ENCODE peak calls at places on chromosome 20, in four cellular contexts. One of them, this sample, is unnamed.

GRCh38 chr20:8635837-8636236 is 433.1 kb upstream of the PLCB4 start:
- DNase-seq in HepG2: no peak
- DNase-seq in GM12878: no peak
- DNase-seq in SK-N-SH: no peak
- DNase-seq in this sample: no peak

GRCh38 chr20:32285621-32286334 is 8.3 kb downstream of the KIF3B start:
- DNase-seq in SK-N-SH: no peak
- DNase-seq in GM12878: peak
- DNase-seq in HepG2: no peak
- DNase-seq in this sample: no peak

GRCh38 chr20:45470262-45470931 is 844 bp downstream of the WFDC2 start:
- DNase-seq in HepG2: no peak
- DNase-seq in SK-N-SH: peak
- DNase-seq in GM12878: no peak
- DNase-seq in this sample: no peak

GRCh38 chr20:24160563-24161355 is 172.2 kb upstream of the GGTLC1 start:
- DNase-seq in HepG2: peak
- DNase-seq in SK-N-SH: peak
- DNase-seq in GM12878: no peak
- DNase-seq in this sample: peak

GRCh38 chr20:16284385-16285100 is 288.7 kb downstream of the KIF16B start:
- DNase-seq in GM12878: no peak
- DNase-seq in HepG2: no peak
- DNase-seq in SK-N-SH: no peak
- DNase-seq in this sample: no peak

GRCh38 chr20:16624106-16624505 is 50.9 kb upstream of the KIF16B start:
- DNase-seq in GM12878: no peak
- DNase-seq in SK-N-SH: no peak
- DNase-seq in HepG2: peak
- DNase-seq in this sample: peak

GRCh38 chr20:38075161-38075998 is 41.8 kb downstream of the RPRD1B start:
- DNase-seq in SK-N-SH: no peak
- DNase-seq in HepG2: peak
- DNase-seq in GM12878: no peak
- DNase-seq in this sample: no peak

GRCh38 chr20:8309638-8310037 is 177.6 kb downstream of the PLCB1 start:
- DNase-seq in GM12878: no peak
- DNase-seq in SK-N-SH: no peak
- DNase-seq in HepG2: no peak
- DNase-seq in this sample: no peak

GRCh38 chr20:44398303-44398702 is 42.8 kb downstream of the HNF4A start:
- DNase-seq in HepG2: no peak
- DNase-seq in GM12878: no peak
- DNase-seq in SK-N-SH: no peak
- DNase-seq in this sample: peak

GRCh38 chr20:4944518-4944917 is 56.8 kb downstream of the SLC23A2 start:
- DNase-seq in SK-N-SH: no peak
- DNase-seq in GM12878: no peak
- DNase-seq in HepG2: no peak
- DNase-seq in this sample: no peak

GRCh38 chr20:37704955-37705354 is 11.1 kb downstream of the CTNNBL1 start:
- DNase-seq in GM12878: no peak
- DNase-seq in HepG2: peak
- DNase-seq in SK-N-SH: no peak
- DNase-seq in this sample: no peak

GRCh38 chr20:4192378-4193048 is 177.2 kb upstream of the RNF24 start:
- DNase-seq in GM12878: no peak
- DNase-seq in SK-N-SH: no peak
- DNase-seq in HepG2: no peak
- DNase-seq in this sample: peak

GRCh38 chr20:46099491-46100287 is 9.9 kb upstream of the NCOA5 start:
- DNase-seq in SK-N-SH: no peak
- DNase-seq in HepG2: no peak
- DNase-seq in GM12878: no peak
- DNase-seq in this sample: no peak

GRCh38 chr20:5331340-5331739 is 14.6 kb upstream of the PROKR2 start:
- DNase-seq in GM12878: no peak
- DNase-seq in SK-N-SH: no peak
- DNase-seq in HepG2: no peak
- DNase-seq in this sample: no peak

GRCh38 chr20:11845311-11845710 is 72.4 kb upstream of the BTBD3 start:
- DNase-seq in SK-N-SH: no peak
- DNase-seq in GM12878: no peak
- DNase-seq in HepG2: no peak
- DNase-seq in this sample: no peak

GRCh38 chr20:48673485-48673884 is 154.3 kb downstream of the PREX1 start:
- DNase-seq in HepG2: no peak
- DNase-seq in GM12878: no peak
- DNase-seq in SK-N-SH: no peak
- DNase-seq in this sample: no peak

GRCh38 chr20:55052464-55052863 is 577.1 kb downstream of the DOK5 start:
- DNase-seq in GM12878: no peak
- DNase-seq in HepG2: no peak
- DNase-seq in SK-N-SH: no peak
- DNase-seq in this sample: no peak

GRCh38 chr20:34179636-34180360 is 61.4 kb upstream of the ASIP start:
- DNase-seq in HepG2: no peak
- DNase-seq in SK-N-SH: no peak
- DNase-seq in GM12878: no peak
- DNase-seq in this sample: peak

GRCh38 chr20:4815618-4816017 is 93.9 kb downstream of the PRND start:
- DNase-seq in HepG2: no peak
- DNase-seq in GM12878: no peak
- DNase-seq in SK-N-SH: no peak
- DNase-seq in this sample: no peak

GRCh38 chr20:15065794-15066193 is 728.4 kb upstream of the FLRT3 start:
- DNase-seq in SK-N-SH: no peak
- DNase-seq in HepG2: no peak
- DNase-seq in GM12878: no peak
- DNase-seq in this sample: no peak

GRCh38 chr20:38932457-38933120 is 6.4 kb downstream of the FAM83D start:
- DNase-seq in HepG2: no peak
- DNase-seq in SK-N-SH: no peak
- DNase-seq in GM12878: no peak
- DNase-seq in this sample: no peak

GRCh38 chr20:33169176-33169794 is 1.3 kb downstream of the BPIFA2 start:
- DNase-seq in HepG2: peak
- DNase-seq in GM12878: no peak
- DNase-seq in SK-N-SH: no peak
- DNase-seq in this sample: peak

GRCh38 chr20:4942336-4942735 is 59.0 kb downstream of the SLC23A2 start:
- DNase-seq in GM12878: no peak
- DNase-seq in HepG2: no peak
- DNase-seq in SK-N-SH: no peak
- DNase-seq in this sample: no peak

GRCh38 chr20:17767624-17768023 is 67.9 kb downstream of the BANF2 start:
- DNase-seq in HepG2: no peak
- DNase-seq in GM12878: no peak
- DNase-seq in SK-N-SH: no peak
- DNase-seq in this sample: no peak

GRCh38 chr20:43691928-43692524 is 25.1 kb downstream of the MYBL2 start:
- DNase-seq in GM12878: no peak
- DNase-seq in HepG2: peak
- DNase-seq in SK-N-SH: peak
- DNase-seq in this sample: peak

GRCh38 chr20:29741594-29741893 is 1515.9 kb upstream of the DEFB115 start:
- DNase-seq in HepG2: no peak
- DNase-seq in SK-N-SH: no peak
- DNase-seq in GM12878: no peak
- DNase-seq in this sample: no peak

GRCh38 chr20:52619671-52620070 is 352.5 kb upstream of the TSHZ2 start:
- DNase-seq in HepG2: no peak
- DNase-seq in GM12878: no peak
- DNase-seq in SK-N-SH: no peak
- DNase-seq in this sample: no peak
- H3K4me3 ChIP-seq in HepG2: no peak
- H3K4me3 ChIP-seq in GM12878: no peak
- H3K4me3 ChIP-seq in SK-N-SH: no peak
- H3K4me3 ChIP-seq in this sample: no peak

GRCh38 chr20:21360686-21361085 is 36.6 kb downstream of the NKX2-4 start:
- DNase-seq in HepG2: no peak
- DNase-seq in SK-N-SH: no peak
- DNase-seq in GM12878: no peak
- DNase-seq in this sample: no peak

GRCh38 chr20:21361266-21361665 is 36.1 kb downstream of the NKX2-4 start:
- DNase-seq in SK-N-SH: no peak
- DNase-seq in GM12878: no peak
- DNase-seq in HepG2: no peak
- DNase-seq in this sample: no peak

GRCh38 chr20:21353236-21353635 is 44.1 kb downstream of the NKX2-4 start:
- DNase-seq in SK-N-SH: no peak
- DNase-seq in GM12878: no peak
- DNase-seq in HepG2: no peak
- DNase-seq in this sample: no peak

GRCh38 chr20:21355981-21356380 is 41.3 kb downstream of the NKX2-4 start:
- DNase-seq in HepG2: no peak
- DNase-seq in GM12878: no peak
- DNase-seq in SK-N-SH: no peak
- DNase-seq in this sample: no peak

GRCh38 chr20:21357851-21358250 is 39.5 kb downstream of the NKX2-4 start:
- DNase-seq in GM12878: no peak
- DNase-seq in SK-N-SH: no peak
- DNase-seq in HepG2: peak
- DNase-seq in this sample: peak
- TF ChIP-seq PBX3 in GM12878: no peak
- TF ChIP-seq PBX3 in SK-N-SH: no peak
- TF ChIP-seq PBX3 in HepG2: no peak
- TF ChIP-seq PBX3 in this sample: no peak

DNA sequence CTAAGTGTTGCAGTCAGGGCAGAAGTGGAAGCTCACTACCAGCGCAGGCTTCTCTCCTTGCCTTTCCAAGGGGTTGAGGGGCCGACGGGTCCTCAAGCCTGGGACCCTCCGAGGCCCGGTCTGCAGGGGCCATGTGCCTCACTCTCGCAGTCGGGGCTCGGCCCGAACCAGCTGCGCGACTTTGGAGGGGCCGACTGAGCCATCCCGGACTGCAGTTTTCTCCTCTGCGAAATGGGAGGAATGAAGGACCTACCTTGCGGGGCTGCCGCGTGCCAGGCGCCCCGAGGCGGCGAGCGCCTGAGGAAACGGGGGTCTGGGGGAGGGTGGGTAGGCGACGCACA is 5.6 kb downstream of the LZTS3 start:
- DNase-seq in GM12878: no peak
- DNase-seq in HepG2: no peak
- DNase-seq in SK-N-SH: no peak
- DNase-seq in this sample: no peak
- H3K4me3 ChIP-seq in GM12878: no peak
- H3K4me3 ChIP-seq in HepG2: peak
- H3K4me3 ChIP-seq in SK-N-SH: no peak
- H3K4me3 ChIP-seq in this sample: no peak

GRCh38 chr20:25226433-25227316 is 21.2 kb upstream of the PYGB start:
- DNase-seq in HepG2: no peak
- DNase-seq in SK-N-SH: peak
- DNase-seq in GM12878: no peak
- DNase-seq in this sample: no peak

GRCh38 chr20:25230177-25230831 is 17.6 kb upstream of the PYGB start:
- DNase-seq in GM12878: no peak
- DNase-seq in HepG2: no peak
- DNase-seq in SK-N-SH: no peak
- DNase-seq in this sample: no peak

GRCh38 chr20:25227317-25227831 is 20.5 kb upstream of the PYGB start:
- DNase-seq in HepG2: peak
- DNase-seq in GM12878: no peak
- DNase-seq in SK-N-SH: no peak
- DNase-seq in this sample: no peak

GRCh38 chr20:25233016-25233772 is 14.7 kb upstream of the PYGB start:
- DNase-seq in GM12878: no peak
- DNase-seq in HepG2: peak
- DNase-seq in SK-N-SH: no peak
- DNase-seq in this sample: peak

GRCh38 chr20:25229486-25230176 is 18.3 kb upstream of the PYGB start:
- DNase-seq in SK-N-SH: no peak
- DNase-seq in GM12878: no peak
- DNase-seq in HepG2: no peak
- DNase-seq in this sample: no peak
- TF ChIP-seq PBX3 in SK-N-SH: no peak
- TF ChIP-seq PBX3 in GM12878: no peak
- TF ChIP-seq PBX3 in HepG2: no peak
- TF ChIP-seq PBX3 in this sample: no peak

GRCh38 chr20:764255-764654 is 4.0 kb downstream of the SLC52A3 start:
- DNase-seq in GM12878: no peak
- DNase-seq in HepG2: no peak
- DNase-seq in SK-N-SH: no peak
- DNase-seq in this sample: no peak

GRCh38 chr20:770691-771090 is 2.4 kb upstream of the SLC52A3 start:
- DNase-seq in SK-N-SH: no peak
- DNase-seq in HepG2: no peak
- DNase-seq in GM12878: no peak
- DNase-seq in this sample: no peak

GRCh38 chr20:766906-767305 is 1.4 kb downstream of the SLC52A3 start:
- DNase-seq in GM12878: no peak
- DNase-seq in HepG2: no peak
- DNase-seq in SK-N-SH: no peak
- DNase-seq in this sample: no peak

GRCh38 chr20:771741-772464 is 3.6 kb upstream of the SLC52A3 start:
- DNase-seq in SK-N-SH: no peak
- DNase-seq in GM12878: no peak
- DNase-seq in HepG2: no peak
- DNase-seq in this sample: no peak

GRCh38 chr20:768426-768978 is at the start of gene SLC52A3:
- DNase-seq in HepG2: peak
- DNase-seq in SK-N-SH: no peak
- DNase-seq in GM12878: no peak
- DNase-seq in this sample: peak
- H3K4me3 ChIP-seq in HepG2: no peak
- H3K4me3 ChIP-seq in SK-N-SH: no peak
- H3K4me3 ChIP-seq in GM12878: no peak
- H3K4me3 ChIP-seq in this sample: no peak

GRCh38 chr20:50194831-50195523 is 4.3 kb downstream of the CEBPB start:
- DNase-seq in HepG2: no peak
- DNase-seq in SK-N-SH: no peak
- DNase-seq in GM12878: no peak
- DNase-seq in this sample: no peak
- TF ChIP-seq PBX3 in HepG2: no peak
- TF ChIP-seq PBX3 in SK-N-SH: no peak
- TF ChIP-seq PBX3 in GM12878: no peak
- TF ChIP-seq PBX3 in this sample: no peak

GRCh38 chr20:63828124-63828523 is 2.9 kb downstream of the ZBTB46 start:
- DNase-seq in GM12878: no peak
- DNase-seq in SK-N-SH: no peak
- DNase-seq in HepG2: no peak
- DNase-seq in this sample: no peak
- H3K4me3 ChIP-seq in GM12878: no peak
- H3K4me3 ChIP-seq in SK-N-SH: no peak
- H3K4me3 ChIP-seq in HepG2: no peak
- H3K4me3 ChIP-seq in this sample: no peak

This sample was measured in A549.